ENCODE peak calls at places on chromosomes 16 and 17, in eight cellular contexts. B, R, G, E, M, I, A and O are unnamed samples.

GRCh38 chr16:16183562-16183961 is 39.7 kb downstream of the ABCC6 start:
- DNase-seq in M (no peak), B (no peak), E (no peak), I (no peak), G (no peak), A (no peak), R (no peak), O (no peak)

GRCh38 chr17:44220211-44221071 is 966 bp upstream of the UBTF start:
- DNase-seq in G (peak; percentile 66), A (peak; percentile 38), B (no peak), M (no peak), R (no peak), I (peak; percentile 55), E (peak; percentile 35), O (peak; percentile 45)

GRCh38 chr16:74563828-74564263 is 43.1 kb downstream of the GLG1 start:
- DNase-seq in A (no peak), I (peak; percentile 32), E (no peak), M (no peak), B (peak; percentile 63), R (no peak), G (peak; percentile 34), O (peak; percentile 19)

GRCh38 chr16:878071-878784 is 77.7 kb upstream of the GNG13 start:
- DNase-seq in I (no peak), E (peak; percentile 8), B (no peak), M (no peak), R (no peak), A (no peak), G (no peak), O (no peak)

GRCh38 chr17:14776791-14777190 is 475.9 kb downstream of the HS3ST3B1 start:
- DNase-seq in M (no peak), R (no peak), A (no peak), G (no peak), E (no peak), I (no peak), B (no peak), O (no peak)

GRCh38 chr16:81243927-81244326 is 5.4 kb downstream of the BCO1 start:
- DNase-seq in A (no peak), I (no peak), B (no peak), R (no peak), G (no peak), M (no peak), E (no peak), O (no peak)

GRCh38 chr16:49472598-49472997 is 99.0 kb downstream of the C16orf78 start:
- DNase-seq in G (no peak), E (peak; percentile 27), R (no peak), B (no peak), M (no peak), I (no peak), A (no peak), O (no peak)

GRCh38 chr16:26598061-26598460 is 468.7 kb upstream of the C16orf82 start:
- DNase-seq in B (no peak), A (no peak), R (no peak), G (no peak), I (no peak), E (no peak), M (no peak), O (no peak)